ENCODE peak calls at places on chromosomes 12 and 14, in eight cellular contexts. U is T-cell; L is nephron progenitor cell; M is T-helper 1 cell; K is EL; C is CD8-positive, alpha-beta memory T cell; R is effector memory CD4-positive, alpha-beta T cell; V is activated T-cell treated with anti-CD3 and anti-CD28 coated beads, Interleukin-2, amount 50 U/mL, for 1 hour. S is an unnamed sample.

GRCh38 chr14:39303100-39303499 is 69.4 kb downstream of the MIA2 start:
- DNase-seq in U (no peak), L (no peak), M (no peak), K (no peak), C (no peak), R (no peak), V (no peak), S (no peak)

GRCh38 chr14:103206023-103206481 is 82.8 kb downstream of the TNFAIP2 start:
- DNase-seq in U (no peak), L (no peak), M (no peak), K (no peak), C (no peak), R (no peak), V (no peak), S (no peak)

GRCh38 chr14:35878272-35879140 is 52.4 kb downstream of the BRMS1L start:
- DNase-seq in U (no peak), L (no peak), M (no peak), K (peak; percentile 88), C (no peak), R (no peak), V (no peak), S (no peak)

GRCh38 chr14:31843361-31844091 is 233.6 kb upstream of the ARHGAP5 start:
- DNase-seq in U (no peak), L (no peak), M (no peak), K (no peak), C (no peak), R (no peak), V (no peak), S (no peak)

GRCh38 chr12:120362516-120363273 is 6.3 kb downstream of the MSI1 start:
- DNase-seq in U (no peak), L (no peak), M (no peak), K (no peak), C (no peak), R (no peak), V (no peak), S (no peak)

GRCh38 chr14:85867450-85867849 is 337.5 kb downstream of the FLRT2 start:
- DNase-seq in U (no peak), L (no peak), M (no peak), K (no peak), C (no peak), R (no peak), V (no peak), S (no peak)

GRCh38 chr12:99916555-99916954 is 68.2 kb downstream of the ANKS1B start:
- DNase-seq in U (no peak), L (no peak), M (no peak), K (peak; percentile 32), C (no peak), R (no peak), V (no peak), S (no peak)

GRCh38 chr14:76928301-76928700 is 100.2 kb downstream of the IRF2BPL start:
- DNase-seq in U (no peak), L (no peak), M (no peak), K (no peak), C (no peak), R (no peak), V (no peak), S (no peak)

GRCh38 chr14:61489932-61490331 is 168.6 kb downstream of the PRKCH start:
- DNase-seq in U (no peak), L (no peak), M (no peak), K (no peak), C (no peak), R (no peak), V (no peak), S (no peak)

GRCh38 chr14:94101748-94102147 is 8.8 kb upstream of the IFI27 start:
- DNase-seq in U (no peak), L (no peak), M (no peak), K (no peak), C (no peak), R (no peak), V (no peak), S (no peak)

GRCh38 chr12:20410746-20411145 is 42.4 kb downstream of the PDE3A start:
- DNase-seq in U (no peak), L (no peak), M (no peak), K (no peak), C (no peak), R (no peak), V (no peak), S (no peak)

GRCh38 chr14:25111061-25111601 is 61.2 kb upstream of the STXBP6 start:
- DNase-seq in U (no peak), L (no peak), M (no peak), K (peak; percentile 98), C (no peak), R (no peak), V (no peak), S (no peak)

GRCh38 chr12:39990122-39991101 is 115.5 kb downstream of the SLC2A13 start:
- DNase-seq in U (peak; percentile 27), L (peak; percentile 52), M (peak; percentile 43), K (peak; percentile 39), C (peak; percentile 40), R (no peak), V (peak; percentile 53), S (peak; percentile 29)

GRCh38 chr14:29278301-29278700 is 511.7 kb downstream of the FOXG1 start:
- DNase-seq in U (no peak), L (no peak), M (no peak), K (no peak), C (no peak), R (no peak), V (no peak), S (no peak)

GRCh38 chr12:18139989-18140596 is 50.1 kb upstream of the RERGL start:
- DNase-seq in U (no peak), L (no peak), M (no peak), K (peak; percentile 39), C (no peak), R (no peak), V (no peak), S (no peak)

GRCh38 chr12:106219043-106219442 is 28.8 kb downstream of the CKAP4 start:
- DNase-seq in U (no peak), L (no peak), M (no peak), K (no peak), C (no peak), R (no peak), V (no peak), S (no peak)

GRCh38 chr14:104582005-104582404 is 2.4 kb downstream of the C14orf180 start:
- DNase-seq in U (no peak), L (no peak), M (no peak), K (no peak), C (no peak), R (no peak), V (no peak), S (no peak)

GRCh38 chr14:27090716-27091115 is 492.9 kb upstream of the NOVA1 start:
- DNase-seq in U (no peak), L (no peak), M (no peak), K (no peak), C (no peak), R (no peak), V (no peak), S (no peak)

GRCh38 chr12:2959508-2960431 is 573 bp downstream of the TEAD4 start:
- DNase-seq in U (no peak), L (peak; percentile 71), M (no peak), K (peak; percentile 66), C (no peak), R (no peak), V (no peak), S (no peak)

GRCh38 chr12:92624236-92624635 is 78.6 kb upstream of the PLEKHG7 start:
- DNase-seq in U (no peak), L (no peak), M (no peak), K (peak; percentile 69), C (no peak), R (no peak), V (no peak), S (no peak)

GRCh38 chr12:50598321-50598862 is 93.6 kb downstream of the DIP2B start:
- DNase-seq in U (no peak), L (no peak), M (no peak), K (peak; percentile 20), C (no peak), R (no peak), V (no peak), S (no peak)

GRCh38 chr14:53748691-53749090 is 207.9 kb downstream of the BMP4 start:
- DNase-seq in U (no peak), L (no peak), M (no peak), K (no peak), C (no peak), R (no peak), V (no peak), S (no peak)

GRCh38 chr14:35044939-35045797 is 904 bp upstream of the FAM177A1 start:
- DNase-seq in U (no peak), L (no peak), M (no peak), K (no peak), C (no peak), R (no peak), V (no peak), S (no peak)

GRCh38 chr14:63949696-63950095 is 96.9 kb downstream of the SYNE2 start:
- DNase-seq in U (no peak), L (no peak), M (no peak), K (no peak), C (no peak), R (no peak), V (no peak), S (no peak)

GRCh38 chr14:56812364-56813103 is 2.3 kb upstream of the OTX2 start:
- DNase-seq in U (no peak), L (peak; percentile 28), M (no peak), K (no peak), C (no peak), R (no peak), V (no peak), S (no peak)

GRCh38 chr12:116892318-116892717 is 11.1 kb upstream of the HRK start:
- DNase-seq in U (no peak), L (no peak), M (no peak), K (peak; percentile 11), C (no peak), R (no peak), V (no peak), S (no peak)

GRCh38 chr12:4174417-4174816 is 99.1 kb upstream of the CCND2 start:
- DNase-seq in U (no peak), L (no peak), M (no peak), K (no peak), C (no peak), R (no peak), V (no peak), S (no peak)

S was measured in central memory CD4-positive, alpha-beta T cell.